ENCODE peak calls at places on chromosomes 12 and 14, in four cellular contexts. H is LoVo, S is progenitor cell of endocrine pancreas, B is cortex of kidney. F is an unnamed sample.

GRCh38 chr14:99576304-99576703 is 27.7 kb downstream of the CCDC85C start:
- DNase-seq in H (no peak), S (no peak), B (no peak), F (no peak)

GRCh38 chr12:30437616-30438015 is 258.1 kb downstream of the IPO8 start:
- DNase-seq in H (no peak), S (no peak), B (no peak), F (no peak)

GRCh38 chr14:68977137-68977740 is 1.9 kb downstream of the ACTN1 start:
- DNase-seq in H (no peak), S (no peak), B (no peak), F (peak)

GRCh38 chr14:89236846-89237245 is 180.2 kb downstream of the FOXN3 start:
- DNase-seq in H (no peak), S (no peak), B (no peak), F (no peak)

GRCh38 chr14:95182379-95182778 is 25.1 kb upstream of the DICER1 start:
- DNase-seq in H (no peak), S (no peak), B (no peak), F (no peak)

GRCh38 chr14:100902295-100902694 is 1.2 kb downstream of the RTL1 start:
- DNase-seq in H (no peak), S (no peak), B (no peak), F (peak)

GRCh38 chr12:59097876-59098275 is 177.6 kb upstream of the LRIG3 start:
- DNase-seq in H (no peak), S (no peak), B (no peak), F (no peak)

GRCh38 chr12:67981236-67982164 is 7.7 kb upstream of the IFNG-AS1 start:
- DNase-seq in H (peak), S (no peak), B (no peak), F (no peak)

F was measured in SK-N-SH.